ENCODE peak calls at places on chromosomes 16 and 17, in eight cellular contexts. B is breast epithelium, Y is GM12878, O is stomach, F is adrenal gland, Z is tibial nerve, A is lower leg skin, D is Peyer's patch. Q is an unnamed sample.

GRCh38 chr17:48729335-48730239 is 1.0 kb upstream of the HOXB13 start:
- DNase-seq in D (no peak), B (no peak), Z (no peak), O (no peak), Y (no peak), F (no peak), A (no peak), Q (peak)

GRCh38 chr16:84059111-84059510 is 16.5 kb upstream of the SLC38A8 start:
- DNase-seq in D (no peak), Z (no peak), A (no peak), B (no peak), O (no peak), Y (no peak), F (no peak), Q (no peak)

GRCh38 chr17:72063262-72063661 is 57.6 kb upstream of the SOX9 start:
- DNase-seq in B (no peak), Z (no peak), F (no peak), O (no peak), A (no peak), D (no peak), Y (no peak), Q (no peak)

GRCh38 chr17:64256913-64257807 is 5.9 kb downstream of the TEX2 start:
- DNase-seq in Y (no peak), A (no peak), Z (no peak), D (no peak), F (no peak), O (no peak), B (no peak), Q (no peak)

GRCh38 chr17:63433746-63434591 is 12.1 kb downstream of the CYB561 start:
- DNase-seq in B (no peak), A (peak), D (no peak), F (peak), Y (no peak), Z (peak), O (peak), Q (peak)

GRCh38 chr16:64659863-64660262 is 462.0 kb downstream of the CDH11 start:
- DNase-seq in F (no peak), O (no peak), Y (no peak), Z (no peak), D (no peak), B (no peak), A (no peak), Q (no peak)

GRCh38 chr17:58968662-58969061 is 138.0 kb downstream of the TRIM37 start:
- DNase-seq in A (no peak), Z (no peak), D (no peak), B (no peak), Y (no peak), O (no peak), F (no peak), Q (no peak)

GRCh38 chr16:24668481-24669001 is 60.9 kb upstream of the TNRC6A start:
- DNase-seq in Z (peak), A (peak), O (no peak), D (no peak), Y (no peak), B (no peak), F (peak), Q (no peak)

GRCh38 chr17:58336456-58337094 is 8.0 kb upstream of the TSPOAP1 start:
- DNase-seq in B (no peak), F (peak), Z (no peak), O (no peak), D (no peak), A (no peak), Y (no peak), Q (no peak)

GRCh38 chr16:31298958-31299357 is 39.2 kb downstream of the ITGAM start:
- DNase-seq in F (no peak), Y (peak), D (no peak), Z (no peak), A (no peak), B (no peak), O (no peak), Q (no peak)

GRCh38 chr16:65154321-65154720 is 32.5 kb upstream of the CDH11 start:
- DNase-seq in O (no peak), F (no peak), Y (no peak), A (no peak), B (no peak), Z (no peak), D (no peak), Q (no peak)

GRCh38 chr17:8924595-8924994 is 40.9 kb downstream of the PIK3R5 start:
- DNase-seq in Z (no peak), A (no peak), O (no peak), B (no peak), F (no peak), Y (peak), D (no peak), Q (no peak)

GRCh38 chr17:8997994-8998628 is 23.2 kb upstream of the NTN1 start:
- DNase-seq in Z (peak), B (peak), F (peak), D (peak), A (no peak), Y (peak), O (peak), Q (no peak)

GRCh38 chr16:4003576-4003975 is 112.7 kb downstream of the ADCY9 start:
- DNase-seq in Z (no peak), F (no peak), B (no peak), A (no peak), D (no peak), O (no peak), Y (no peak), Q (no peak)
- H3K4me3 ChIP-seq in Z (no peak), F (no peak), B (no peak), A (no peak), D (no peak), O (no peak), Y (no peak), Q (no peak)

GRCh38 chr17:81806461-81807209 is 2.7 kb downstream of the GCGR start:
- DNase-seq in D (no peak), F (no peak), Y (no peak), O (no peak), A (no peak), B (no peak), Z (no peak), Q (no peak)
- TF ChIP-seq POLR2A in D (no peak), F (no peak), Y (no peak), O (no peak), A (no peak), B (no peak), Z (no peak), Q (no peak)

DNA sequence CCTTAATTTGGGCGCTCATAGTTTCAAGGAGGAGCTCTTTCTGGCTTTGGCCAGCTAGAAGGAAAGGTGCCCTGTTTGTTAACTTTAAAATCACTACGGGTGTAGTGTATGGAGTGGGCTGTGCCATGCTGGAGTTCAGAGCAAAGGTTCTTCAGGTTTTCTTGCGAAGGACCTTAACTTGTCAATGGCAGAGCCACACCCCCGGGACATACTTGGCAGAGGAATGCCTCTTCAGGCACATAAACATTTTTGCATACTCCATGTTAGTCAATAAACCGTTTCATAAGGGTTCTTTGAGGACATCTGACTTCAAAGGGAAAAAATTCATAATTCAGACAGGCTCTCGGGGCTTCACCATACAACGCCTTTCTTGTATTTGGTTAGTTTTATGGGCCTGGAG is 113.0 kb upstream of the PLCG2 start:
- DNase-seq in B (no peak), O (no peak), Y (no peak), D (no peak), Z (no peak), F (no peak), A (no peak), Q (no peak)
- H3K4me3 ChIP-seq in B (no peak), O (no peak), Y (no peak), D (no peak), Z (no peak), F (no peak), A (no peak), Q (no peak)

GRCh38 chr17:31660684-31661083 is 198.4 kb downstream of the COPRS start:
- DNase-seq in F (no peak), A (no peak), D (no peak), B (no peak), Y (peak), Z (no peak), O (no peak), Q (no peak)
- TF ChIP-seq POLR2A in F (no peak), A (no peak), D (no peak), B (no peak), Y (no peak), Z (no peak), O (no peak), Q (no peak)

DNA sequence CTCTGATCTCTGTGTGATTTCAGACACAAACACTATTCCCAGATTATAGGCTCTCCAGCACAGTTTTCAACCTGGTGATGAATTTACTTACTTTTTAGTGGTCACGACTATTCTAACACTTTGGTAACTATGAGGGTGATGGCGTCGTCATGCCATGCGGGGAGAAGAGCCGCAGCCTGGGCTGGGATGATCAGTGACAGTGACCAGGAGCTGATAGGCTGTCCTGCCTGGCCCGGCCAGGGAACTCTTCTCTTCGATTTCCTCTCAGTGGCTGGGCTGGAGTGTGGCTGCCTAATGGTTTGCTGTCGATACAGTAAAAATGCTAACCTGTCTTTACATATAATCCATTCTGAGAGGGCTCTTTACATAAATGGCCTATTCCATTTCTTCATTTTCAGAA is 113.1 kb downstream of the IRX3 start:
- DNase-seq in D (no peak), O (no peak), A (no peak), Z (no peak), B (no peak), Y (no peak), F (no peak), Q (no peak)
- H3K4me3 ChIP-seq in D (no peak), O (no peak), A (no peak), Z (no peak), B (no peak), Y (no peak), F (no peak), Q (no peak)

DNA sequence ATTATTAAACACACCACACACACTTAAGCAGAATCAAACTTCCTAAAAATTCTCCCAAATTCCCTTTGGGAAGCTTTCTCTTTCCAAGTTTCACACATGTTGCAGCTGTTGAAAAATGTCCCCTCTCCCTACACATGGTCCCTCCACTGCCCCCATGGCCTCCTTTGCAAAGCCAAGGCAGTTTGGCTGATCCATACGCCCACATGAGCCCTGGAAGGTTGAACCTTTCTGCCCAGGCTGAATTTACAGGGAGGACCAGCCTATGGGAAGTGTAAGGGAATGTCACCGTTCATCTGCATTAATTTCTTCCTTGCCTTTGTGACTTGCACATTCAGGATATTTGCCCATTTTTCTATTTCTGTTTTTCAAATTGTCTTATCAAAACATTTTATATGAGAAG is 31.1 kb upstream of the SHISA6 start:
- DNase-seq in Y (no peak), A (no peak), O (no peak), Z (no peak), B (no peak), D (no peak), F (no peak), Q (no peak)
- TF ChIP-seq POLR2A in Y (no peak), A (no peak), O (no peak), Z (no peak), B (no peak), D (no peak), F (no peak), Q (no peak)

GRCh38 chr16:10888320-10888937 is 11.4 kb downstream of the CIITA start:
- DNase-seq in Y (no peak), D (peak), Z (no peak), B (no peak), F (no peak), O (no peak), A (no peak), Q (no peak)
- H3K4me3 ChIP-seq in Y (peak), D (peak), Z (no peak), B (no peak), F (no peak), O (no peak), A (no peak), Q (no peak)

GRCh38 chr16:67230809-67231660 is 4.1 kb downstream of the TMEM208 start:
- DNase-seq in Y (no peak), D (no peak), B (no peak), F (no peak), A (no peak), O (peak), Z (no peak), Q (no peak)
- TF ChIP-seq POLR2A in Y (peak), D (no peak), B (no peak), F (no peak), A (no peak), O (no peak), Z (no peak), Q (no peak)

DNA sequence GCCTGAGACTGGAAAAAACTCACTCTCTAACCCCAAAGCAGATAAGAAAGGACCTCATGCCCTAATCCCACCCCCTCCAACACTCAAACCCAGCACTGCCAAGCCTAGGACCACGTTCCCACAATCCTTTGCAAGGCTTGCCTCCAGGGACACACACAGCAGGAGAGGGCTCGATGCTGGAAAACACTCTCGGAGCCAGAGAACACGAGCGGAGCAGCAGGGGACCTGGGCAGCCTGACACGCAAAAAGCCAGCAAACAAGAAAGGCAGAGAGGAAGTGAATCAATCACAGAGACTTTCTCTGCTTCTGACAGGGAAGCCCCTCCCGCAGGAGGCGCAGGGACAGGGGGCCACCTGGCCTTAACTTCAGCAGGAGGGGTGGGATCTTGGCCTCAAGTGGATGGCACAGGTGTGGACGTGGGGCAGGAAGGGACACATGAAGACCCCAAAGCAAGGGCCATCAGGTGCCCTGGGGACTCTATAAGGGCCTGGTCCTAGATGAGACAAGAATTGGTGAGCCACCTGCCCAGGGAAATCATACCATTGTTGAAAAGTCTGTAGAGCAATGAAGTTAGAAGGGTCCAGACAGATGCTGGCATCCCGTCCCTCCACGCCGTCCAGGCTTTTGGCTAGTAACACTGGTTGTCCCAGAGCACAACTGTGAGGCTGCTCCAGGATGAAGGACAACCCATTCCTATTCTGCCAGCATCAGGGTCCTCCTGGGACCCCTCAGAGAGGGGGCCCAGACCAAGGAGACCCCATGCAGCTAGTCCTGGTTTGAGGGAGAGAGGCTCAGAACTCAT is 2.3 kb downstream of the SDK2 start:
- DNase-seq in Z (no peak), O (peak), Y (no peak), A (no peak), D (no peak), F (no peak), B (no peak), Q (no peak)
- H3K4me3 ChIP-seq in Z (no peak), O (no peak), Y (no peak), A (no peak), D (no peak), F (no peak), B (no peak), Q (no peak)

Q was measured in prostate gland.